ENCODE peak calls at places on chromosomes 11 and 22, in four cellular contexts. M is fibroblast of the aortic adventitia, A is neural crest cell, Y is IMR-90. R is an unnamed sample.

GRCh38 chr11:112863304-112863703 is 97.9 kb upstream of the NCAM1 start:
- DNase-seq in M (no peak), A (no peak), Y (no peak), R (no peak)

GRCh38 chr22:24106385-24107381 is 74.6 kb upstream of the SUSD2 start:
- DNase-seq in M (peak), A (no peak), Y (no peak), R (no peak)

GRCh38 chr11:82978422-82979099 is 77.0 kb downstream of the DDIAS start:
- DNase-seq in M (peak), A (no peak), Y (peak), R (no peak)

GRCh38 chr11:57527056-57527631 is 3.4 kb downstream of the TIMM10 start:
- DNase-seq in M (peak), A (peak), Y (peak), R (no peak)

GRCh38 chr22:31605851-31606585 is 56.0 kb downstream of the PISD start:
- DNase-seq in M (no peak), A (no peak), Y (no peak), R (no peak)

GRCh38 chr11:44857490-44857889 is 93.2 kb downstream of the TP53I11 start:
- DNase-seq in M (no peak), A (no peak), Y (no peak), R (no peak)

GRCh38 chr22:24736526-24737050 is 37.9 kb downstream of the PIWIL3 start:
- DNase-seq in M (no peak), A (no peak), Y (no peak), R (no peak)

GRCh38 chr22:34800265-34800664 is 265.7 kb upstream of the ISX start:
- DNase-seq in M (no peak), A (no peak), Y (no peak), R (no peak)

GRCh38 chr22:19146215-19146968 is 1.9 kb upstream of the ESS2 start:
- DNase-seq in M (no peak), A (no peak), Y (no peak), R (no peak)

GRCh38 chr11:34146866-34147265 is 41.4 kb downstream of the NAT10 start:
- DNase-seq in M (no peak), A (no peak), Y (no peak), R (no peak)

GRCh38 chr11:128779036-128779435 is 85.2 kb downstream of the FLI1 start:
- DNase-seq in M (no peak), A (no peak), Y (peak), R (no peak)

GRCh38 chr11:36048496-36049247 is 104.8 kb downstream of the LDLRAD3 start:
- DNase-seq in M (no peak), A (no peak), Y (peak), R (no peak)

GRCh38 chr11:78567209-78567608 is 7.5 kb downstream of the NARS2 start:
- DNase-seq in M (peak), A (no peak), Y (peak), R (no peak)

GRCh38 chr11:31646206-31646605 is 136.6 kb downstream of the ELP4 start:
- DNase-seq in M (peak), A (no peak), Y (no peak), R (no peak)

GRCh38 chr22:23495614-23496444 is 84.3 kb downstream of the IGLL1 start:
- DNase-seq in M (no peak), A (no peak), Y (no peak), R (no peak)

GRCh38 chr11:117328414-117329010 is 858 bp downstream of the CEP164 start:
- DNase-seq in M (peak), A (no peak), Y (peak), R (no peak)

GRCh38 chr22:45816771-45817170 is 145.1 kb downstream of the ATXN10 start:
- DNase-seq in M (no peak), A (no peak), Y (no peak), R (no peak)

GRCh38 chr11:42243370-42243769 is 783.9 kb upstream of the LRRC4C start:
- DNase-seq in M (no peak), A (no peak), Y (no peak), R (no peak)

GRCh38 chr22:35406443-35406842 is 6.5 kb downstream of the MCM5 start:
- DNase-seq in M (no peak), A (no peak), Y (no peak), R (no peak)

GRCh38 chr11:87421422-87421821 is 383.7 kb downstream of the TMEM135 start:
- DNase-seq in M (peak), A (peak), Y (peak), R (no peak)

DNA sequence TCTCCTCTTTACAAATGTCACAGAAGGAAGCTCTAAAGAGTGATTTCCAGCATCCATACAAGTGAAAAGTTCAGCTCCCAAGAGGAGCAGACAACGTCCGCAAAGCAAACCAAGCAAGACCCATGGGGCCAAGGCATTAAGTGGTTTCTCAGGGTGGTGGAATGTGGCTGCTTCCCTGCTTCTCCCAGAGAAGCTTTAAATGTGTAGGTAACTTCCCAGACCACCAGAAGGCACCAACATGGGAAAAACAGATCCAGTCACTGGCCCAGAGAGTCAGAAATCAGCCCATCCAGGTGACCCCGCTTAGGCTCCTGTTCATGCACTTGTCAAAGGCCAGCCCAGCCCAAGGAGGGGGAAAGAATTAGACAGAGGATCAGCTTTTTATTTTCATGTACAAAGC is 13.3 kb upstream of the PHF21A start:
- DNase-seq in M (no peak), A (no peak), Y (no peak), R (no peak)
- TF ChIP-seq CTCF in M (no peak), A (no peak), Y (no peak), R (no peak)

DNA sequence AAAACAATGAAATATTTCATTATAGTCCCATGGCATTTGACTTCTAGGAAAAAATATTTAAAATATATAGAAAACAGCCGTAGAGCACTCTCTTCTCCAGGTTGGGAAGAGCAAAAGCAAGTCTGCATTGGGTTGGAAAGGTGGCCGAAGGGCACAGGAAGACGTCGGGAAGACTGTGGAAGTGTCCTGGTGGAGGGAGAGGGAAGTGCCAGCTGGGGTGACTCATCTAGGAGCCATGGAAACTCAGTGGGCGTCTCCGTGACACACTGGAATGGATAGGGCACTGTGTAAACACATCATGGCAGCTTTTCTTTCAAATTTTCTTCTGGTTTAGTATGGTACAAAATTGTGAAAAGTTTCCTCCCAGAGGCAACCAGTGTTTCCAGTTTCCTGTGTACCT is 12.7 kb downstream of the GTPBP1 start:
- DNase-seq in M (peak), A (no peak), Y (peak), R (no peak)
- TF ChIP-seq CTCF in M (peak), A (peak), Y (peak), R (peak)

DNA sequence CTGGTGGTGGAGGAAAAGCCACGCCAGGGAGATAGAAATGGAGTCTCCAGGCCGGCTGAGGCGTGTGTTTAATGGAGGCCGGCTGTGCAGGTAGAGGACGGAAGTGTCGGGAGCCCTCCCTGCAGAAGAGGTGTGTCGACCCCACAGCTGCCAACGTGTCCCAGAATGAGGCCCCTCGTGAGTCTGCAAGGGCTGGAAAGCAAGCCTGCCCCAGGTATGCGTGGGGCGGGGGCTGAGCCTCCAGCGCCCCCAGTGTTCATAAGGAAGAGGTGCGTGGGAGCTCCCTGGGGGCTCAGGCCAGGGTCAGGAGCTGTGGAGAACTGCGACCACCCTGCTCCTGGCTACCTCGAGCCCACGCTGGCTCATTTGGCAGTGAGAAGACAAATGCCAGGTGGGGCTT is 38.0 kb upstream of the JAM3 start:
- DNase-seq in M (no peak), A (no peak), Y (no peak), R (no peak)
- TF ChIP-seq CTCF in M (no peak), A (no peak), Y (no peak), R (peak)

GRCh38 chr11:77073328-77074001 is 6.7 kb downstream of the CAPN5 start:
- DNase-seq in M (peak), A (no peak), Y (peak), R (peak)
- TF ChIP-seq CTCF in M (peak), A (no peak), Y (peak), R (no peak)

DNA sequence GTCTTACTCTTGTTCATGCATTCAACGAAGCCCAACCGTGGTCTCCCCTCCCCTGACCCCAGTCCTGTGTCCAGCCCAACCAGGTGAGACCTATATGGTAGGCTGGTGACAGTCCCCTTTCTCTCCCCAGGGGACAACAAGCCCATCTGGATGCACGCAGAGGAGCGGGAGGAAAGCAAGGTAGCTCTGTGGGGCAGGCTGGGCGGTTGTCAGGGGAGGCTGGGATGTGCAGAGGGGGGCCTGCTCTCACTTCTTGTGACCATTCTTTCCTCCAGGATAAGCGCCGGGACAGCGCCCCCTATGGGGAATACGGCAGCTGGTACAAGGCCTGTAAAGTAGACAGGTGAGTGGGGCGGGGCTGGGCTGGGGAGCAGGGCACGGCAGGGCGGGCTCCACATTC is 3.5 kb upstream of the RAB1B start:
- DNase-seq in M (no peak), A (no peak), Y (no peak), R (no peak)
- TF ChIP-seq CTCF in M (peak), A (peak), Y (peak), R (peak)

GRCh38 chr11:69442012-69442806 is 39.3 kb upstream of the LINC01488 start:
- DNase-seq in M (no peak), A (no peak), Y (no peak), R (no peak)

GRCh38 chr11:69443968-69444364 is 37.5 kb upstream of the LINC01488 start:
- DNase-seq in M (peak), A (no peak), Y (peak), R (no peak)

GRCh38 chr11:69443138-69443967 is 38.1 kb upstream of the LINC01488 start:
- DNase-seq in M (peak), A (peak), Y (peak), R (peak)

GRCh38 chr11:69444381-69445130 is 36.9 kb upstream of the LINC01488 start:
- DNase-seq in M (peak), A (peak), Y (peak), R (peak)

GRCh38 chr11:69442807-69443137 is 38.7 kb upstream of the LINC01488 start:
- DNase-seq in M (peak), A (no peak), Y (peak), R (no peak)
- TF ChIP-seq CTCF in M (no peak), A (no peak), Y (no peak), R (no peak)

GRCh38 chr22:22144858-22145257 is 99.7 kb upstream of the VPREB1 start:
- DNase-seq in M (peak), A (no peak), Y (peak), R (no peak)
- TF ChIP-seq CTCF in M (peak), A (peak), Y (peak), R (no peak)

R was measured in mesothelial cell of epicardium.